ENCODE peak calls at places on chromosomes 2 and 18, in seven cellular contexts. One of them, this sample, is unnamed.

GRCh38 chr2:8306530-8307351 is 375.1 kb upstream of the ID2 start:
- DNase-seq in brain microvascular endothelial cell: peak; percentile 2
- DNase-seq in bronchial epithelial cell: peak; percentile 36
- DNase-seq in mucosa of descending colon: no peak
- DNase-seq in SK-N-SH: no peak
- DNase-seq in gastrocnemius medialis: no peak
- DNase-seq in HCT116: no peak
- DNase-seq in this sample: no peak

GRCh38 chr2:221422516-221423211 is 149.4 kb downstream of the EPHA4 start:
- DNase-seq in SK-N-SH: no peak
- DNase-seq in mucosa of descending colon: no peak
- DNase-seq in brain microvascular endothelial cell: peak; percentile 31
- DNase-seq in HCT116: no peak
- DNase-seq in gastrocnemius medialis: no peak
- DNase-seq in bronchial epithelial cell: peak; percentile 35
- DNase-seq in this sample: no peak

GRCh38 chr2:54206596-54206995 is 49.4 kb downstream of the TSPYL6 start:
- DNase-seq in SK-N-SH: peak; percentile 48
- DNase-seq in brain microvascular endothelial cell: peak; percentile 40
- DNase-seq in HCT116: peak; percentile 37
- DNase-seq in mucosa of descending colon: no peak
- DNase-seq in bronchial epithelial cell: peak; percentile 35
- DNase-seq in gastrocnemius medialis: no peak
- DNase-seq in this sample: no peak

GRCh38 chr18:54585743-54586142 is 5.3 kb upstream of the DYNAP start:
- DNase-seq in brain microvascular endothelial cell: no peak
- DNase-seq in SK-N-SH: no peak
- DNase-seq in gastrocnemius medialis: no peak
- DNase-seq in mucosa of descending colon: no peak
- DNase-seq in HCT116: no peak
- DNase-seq in bronchial epithelial cell: no peak
- DNase-seq in this sample: no peak

GRCh38 chr2:113979172-113980128 is 89.6 kb downstream of the ACTR3 start:
- DNase-seq in bronchial epithelial cell: no peak
- DNase-seq in HCT116: no peak
- DNase-seq in SK-N-SH: peak; percentile 51
- DNase-seq in gastrocnemius medialis: no peak
- DNase-seq in mucosa of descending colon: peak; percentile 32
- DNase-seq in brain microvascular endothelial cell: no peak
- DNase-seq in this sample: no peak

GRCh38 chr2:24749069-24749691 is 44.0 kb downstream of the PTRHD1 start:
- DNase-seq in gastrocnemius medialis: no peak
- DNase-seq in bronchial epithelial cell: no peak
- DNase-seq in HCT116: no peak
- DNase-seq in brain microvascular endothelial cell: no peak
- DNase-seq in SK-N-SH: no peak
- DNase-seq in mucosa of descending colon: no peak
- DNase-seq in this sample: no peak

GRCh38 chr2:58540680-58541079 is 299.6 kb upstream of the FANCL start:
- DNase-seq in SK-N-SH: no peak
- DNase-seq in bronchial epithelial cell: no peak
- DNase-seq in mucosa of descending colon: no peak
- DNase-seq in HCT116: no peak
- DNase-seq in brain microvascular endothelial cell: no peak
- DNase-seq in gastrocnemius medialis: no peak
- DNase-seq in this sample: no peak

GRCh38 chr2:201697899-201698298 is 545 bp downstream of the MPP4 start:
- DNase-seq in HCT116: no peak
- DNase-seq in gastrocnemius medialis: no peak
- DNase-seq in SK-N-SH: no peak
- DNase-seq in mucosa of descending colon: no peak
- DNase-seq in bronchial epithelial cell: peak; percentile 28
- DNase-seq in brain microvascular endothelial cell: peak; percentile 82
- DNase-seq in this sample: no peak

GRCh38 chr18:52220062-52220591 is 119.9 kb upstream of the DCC start:
- DNase-seq in mucosa of descending colon: no peak
- DNase-seq in gastrocnemius medialis: no peak
- DNase-seq in SK-N-SH: no peak
- DNase-seq in brain microvascular endothelial cell: no peak
- DNase-seq in HCT116: no peak
- DNase-seq in bronchial epithelial cell: no peak
- DNase-seq in this sample: no peak

GRCh38 chr2:27893031-27893430 is 2.5 kb downstream of the BABAM2 start:
- DNase-seq in bronchial epithelial cell: no peak
- DNase-seq in mucosa of descending colon: no peak
- DNase-seq in SK-N-SH: no peak
- DNase-seq in brain microvascular endothelial cell: no peak
- DNase-seq in gastrocnemius medialis: no peak
- DNase-seq in HCT116: no peak
- DNase-seq in this sample: no peak

GRCh38 chr2:10514743-10515142 is 66.6 kb upstream of the ODC1 start:
- DNase-seq in brain microvascular endothelial cell: peak; percentile 98
- DNase-seq in SK-N-SH: peak; percentile 3
- DNase-seq in HCT116: no peak
- DNase-seq in bronchial epithelial cell: peak; percentile 99
- DNase-seq in mucosa of descending colon: no peak
- DNase-seq in gastrocnemius medialis: no peak
- DNase-seq in this sample: no peak

GRCh38 chr2:239306274-239307220 is 94.3 kb downstream of the HDAC4 start:
- DNase-seq in bronchial epithelial cell: no peak
- DNase-seq in HCT116: no peak
- DNase-seq in gastrocnemius medialis: peak; percentile 93
- DNase-seq in mucosa of descending colon: peak; percentile 28
- DNase-seq in SK-N-SH: no peak
- DNase-seq in brain microvascular endothelial cell: no peak
- DNase-seq in this sample: peak; percentile 27

GRCh38 chr18:23539298-23539697 is 36.0 kb downstream of the RMC1 start:
- DNase-seq in brain microvascular endothelial cell: no peak
- DNase-seq in mucosa of descending colon: no peak
- DNase-seq in SK-N-SH: no peak
- DNase-seq in gastrocnemius medialis: no peak
- DNase-seq in bronchial epithelial cell: no peak
- DNase-seq in HCT116: no peak
- DNase-seq in this sample: no peak

GRCh38 chr18:54532222-54532621 is 58.8 kb upstream of the DYNAP start:
- DNase-seq in gastrocnemius medialis: no peak
- DNase-seq in SK-N-SH: no peak
- DNase-seq in bronchial epithelial cell: no peak
- DNase-seq in brain microvascular endothelial cell: no peak
- DNase-seq in mucosa of descending colon: no peak
- DNase-seq in HCT116: no peak
- DNase-seq in this sample: no peak

GRCh38 chr2:126748929-126749518 is 93.1 kb downstream of the GYPC start:
- DNase-seq in bronchial epithelial cell: no peak
- DNase-seq in mucosa of descending colon: no peak
- DNase-seq in gastrocnemius medialis: no peak
- DNase-seq in SK-N-SH: no peak
- DNase-seq in brain microvascular endothelial cell: no peak
- DNase-seq in HCT116: no peak
- DNase-seq in this sample: no peak

GRCh38 chr2:236557894-236558532 is 11.6 kb upstream of the ACKR3 start:
- DNase-seq in bronchial epithelial cell: no peak
- DNase-seq in gastrocnemius medialis: no peak
- DNase-seq in HCT116: no peak
- DNase-seq in mucosa of descending colon: no peak
- DNase-seq in brain microvascular endothelial cell: no peak
- DNase-seq in SK-N-SH: no peak
- DNase-seq in this sample: no peak

GRCh38 chr2:160696061-160696452 is 202.4 kb upstream of the RBMS1 start:
- DNase-seq in bronchial epithelial cell: no peak
- DNase-seq in HCT116: no peak
- DNase-seq in SK-N-SH: no peak
- DNase-seq in brain microvascular endothelial cell: no peak
- DNase-seq in gastrocnemius medialis: no peak
- DNase-seq in mucosa of descending colon: no peak
- DNase-seq in this sample: no peak

GRCh38 chr18:75066936-75067335 is 142.0 kb downstream of the PTGR3 start:
- DNase-seq in brain microvascular endothelial cell: no peak
- DNase-seq in bronchial epithelial cell: no peak
- DNase-seq in SK-N-SH: no peak
- DNase-seq in HCT116: no peak
- DNase-seq in mucosa of descending colon: no peak
- DNase-seq in gastrocnemius medialis: no peak
- DNase-seq in this sample: no peak

GRCh38 chr18:76273956-76274355 is 221.1 kb downstream of the ZNF516 start:
- DNase-seq in SK-N-SH: no peak
- DNase-seq in gastrocnemius medialis: no peak
- DNase-seq in brain microvascular endothelial cell: no peak
- DNase-seq in bronchial epithelial cell: no peak
- DNase-seq in mucosa of descending colon: no peak
- DNase-seq in HCT116: no peak
- DNase-seq in this sample: no peak

GRCh38 chr18:76275913-76276312 is 219.1 kb downstream of the ZNF516 start:
- DNase-seq in gastrocnemius medialis: no peak
- DNase-seq in brain microvascular endothelial cell: no peak
- DNase-seq in SK-N-SH: no peak
- DNase-seq in mucosa of descending colon: no peak
- DNase-seq in bronchial epithelial cell: peak; percentile 17
- DNase-seq in HCT116: no peak
- DNase-seq in this sample: no peak

GRCh38 chr18:76274470-76275289 is 220.4 kb downstream of the ZNF516 start:
- DNase-seq in mucosa of descending colon: no peak
- DNase-seq in HCT116: peak; percentile 22
- DNase-seq in bronchial epithelial cell: no peak
- DNase-seq in brain microvascular endothelial cell: no peak
- DNase-seq in SK-N-SH: peak; percentile 71
- DNase-seq in gastrocnemius medialis: no peak
- DNase-seq in this sample: no peak

DNA sequence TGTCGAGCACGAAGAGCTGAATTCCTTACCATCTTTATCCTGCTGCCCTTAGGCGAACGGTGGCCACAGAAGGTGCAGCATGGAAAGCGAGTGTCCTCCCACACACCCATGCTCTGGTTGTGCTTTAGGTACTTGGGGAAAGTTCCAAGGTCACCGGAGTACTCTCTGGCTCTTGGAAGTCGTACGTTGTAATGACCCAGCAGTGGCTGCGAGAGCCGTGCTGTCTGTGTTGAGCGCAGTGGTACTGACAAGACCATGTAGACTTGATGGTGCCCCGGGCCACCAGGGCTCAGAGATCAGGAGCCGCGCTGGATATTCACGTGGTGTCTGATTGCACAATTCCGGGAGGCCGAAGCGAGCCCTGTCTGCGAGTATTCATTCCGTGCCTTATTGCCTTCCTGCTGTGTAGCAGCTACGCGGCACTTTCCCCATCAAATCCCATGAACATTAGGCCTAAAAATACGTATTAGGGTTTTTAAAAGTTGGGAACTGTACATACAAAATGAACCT is 222.0 kb downstream of the ZNF516 start:
- DNase-seq in HCT116: no peak
- DNase-seq in mucosa of descending colon: no peak
- DNase-seq in gastrocnemius medialis: no peak
- DNase-seq in brain microvascular endothelial cell: no peak
- DNase-seq in bronchial epithelial cell: no peak
- DNase-seq in SK-N-SH: no peak
- DNase-seq in this sample: no peak
- H3K36me3 ChIP-seq in HCT116: no peaks in the 10 kb centered on the region
- H3K36me3 ChIP-seq in mucosa of descending colon: no peaks in the 10 kb centered on the region
- H3K36me3 ChIP-seq in gastrocnemius medialis: no peaks in the 10 kb centered on the region
- H3K36me3 ChIP-seq in brain microvascular endothelial cell: no peaks in the 10 kb centered on the region
- H3K36me3 ChIP-seq in bronchial epithelial cell: no peaks in the 10 kb centered on the region
- H3K36me3 ChIP-seq in SK-N-SH: no peaks in the 10 kb centered on the region
- H3K36me3 ChIP-seq in this sample: no peaks in the 10 kb centered on the region

DNA sequence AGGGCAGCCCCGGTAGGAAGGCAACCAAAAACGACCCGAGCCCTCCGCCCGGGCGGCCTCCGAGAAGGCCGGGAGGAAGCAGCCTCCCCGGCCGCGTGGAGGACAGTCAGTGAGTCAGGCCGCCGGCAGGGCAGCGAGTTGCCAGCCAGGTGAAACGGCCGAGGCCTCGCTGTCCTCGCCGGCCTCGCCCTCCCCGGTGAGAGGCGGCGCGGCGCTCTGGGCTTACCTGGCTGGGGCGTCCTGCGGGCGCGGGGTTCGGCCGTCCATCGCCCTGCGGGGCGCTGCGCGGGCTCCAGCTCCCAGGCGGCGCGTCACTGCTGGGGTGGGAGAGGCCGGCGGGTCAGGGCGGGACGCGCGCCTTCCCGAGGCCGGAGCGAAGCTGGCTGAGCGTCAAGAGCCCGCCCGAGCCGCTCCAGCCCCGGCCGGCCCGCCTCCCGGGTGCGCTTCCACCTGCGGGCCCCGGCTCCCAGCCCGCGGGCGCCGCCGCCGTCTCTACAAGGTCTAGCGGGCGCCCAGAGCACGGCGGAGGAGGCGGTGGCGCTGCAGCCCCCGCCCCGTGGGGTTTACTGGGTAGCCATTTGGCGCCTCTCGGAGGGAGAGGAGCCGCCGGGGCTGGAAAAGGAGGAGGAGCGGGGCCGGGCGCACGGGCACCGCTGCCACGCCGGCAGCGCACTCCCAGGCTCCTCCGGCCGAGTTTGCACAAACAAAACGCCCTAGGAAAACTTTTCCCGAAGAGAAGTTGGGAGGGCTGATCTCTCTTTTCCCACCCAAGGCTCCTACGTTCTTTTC is 499 bp downstream of the COBLL1 start:
- DNase-seq in bronchial epithelial cell: peak; percentile 38
- DNase-seq in SK-N-SH: peak; percentile 90
- DNase-seq in gastrocnemius medialis: peak; percentile 46
- DNase-seq in brain microvascular endothelial cell: peak; percentile 45
- DNase-seq in mucosa of descending colon: peak; percentile 86
- DNase-seq in HCT116: peak; percentile 46
- DNase-seq in this sample: peak; percentile 77
- TF ChIP-seq CTCF in bronchial epithelial cell: peak; percentile 10
- TF ChIP-seq CTCF in SK-N-SH: no peak
- TF ChIP-seq CTCF in gastrocnemius medialis: no peak
- TF ChIP-seq CTCF in brain microvascular endothelial cell: no peak
- TF ChIP-seq CTCF in mucosa of descending colon: no peak
- TF ChIP-seq CTCF in HCT116: no peak
- TF ChIP-seq CTCF in this sample: peak; percentile 18

DNA sequence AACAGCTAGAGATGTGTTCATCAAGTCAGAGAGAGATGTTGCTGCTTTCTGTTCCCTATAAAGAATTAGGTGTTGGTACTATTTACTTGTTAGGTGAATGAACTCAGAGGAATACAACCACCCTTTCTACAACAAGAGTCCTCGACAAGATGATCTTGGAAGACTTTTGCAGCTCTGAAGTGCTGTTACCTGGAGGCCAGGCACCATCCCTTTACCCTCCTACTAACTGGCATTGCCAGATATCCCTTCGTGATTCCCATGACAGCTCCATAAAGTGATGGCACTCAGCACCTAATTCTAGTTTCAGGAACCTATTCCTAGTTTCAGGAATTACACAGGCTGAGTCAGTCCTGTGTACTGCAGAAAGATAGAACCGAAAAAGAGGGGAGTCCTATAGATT is 9.9 kb downstream of the ARPC2 start:
- DNase-seq in gastrocnemius medialis: no peak
- DNase-seq in bronchial epithelial cell: no peak
- DNase-seq in SK-N-SH: no peak
- DNase-seq in HCT116: no peak
- DNase-seq in brain microvascular endothelial cell: no peak
- DNase-seq in mucosa of descending colon: no peak
- DNase-seq in this sample: no peak
- H3K36me3 ChIP-seq in gastrocnemius medialis: peaks cover 2% of the 10 kb centered on the region
- H3K36me3 ChIP-seq in bronchial epithelial cell: peaks cover 20% of the 10 kb centered on the region
- H3K36me3 ChIP-seq in SK-N-SH: peaks cover 76% of the 10 kb centered on the region
- H3K36me3 ChIP-seq in HCT116: peaks cover 40% of the 10 kb centered on the region
- H3K36me3 ChIP-seq in brain microvascular endothelial cell: peaks cover 60% of the 10 kb centered on the region
- H3K36me3 ChIP-seq in mucosa of descending colon: no peaks in the 10 kb centered on the region
- H3K36me3 ChIP-seq in this sample: peaks cover 23% of the 10 kb centered on the region

DNA sequence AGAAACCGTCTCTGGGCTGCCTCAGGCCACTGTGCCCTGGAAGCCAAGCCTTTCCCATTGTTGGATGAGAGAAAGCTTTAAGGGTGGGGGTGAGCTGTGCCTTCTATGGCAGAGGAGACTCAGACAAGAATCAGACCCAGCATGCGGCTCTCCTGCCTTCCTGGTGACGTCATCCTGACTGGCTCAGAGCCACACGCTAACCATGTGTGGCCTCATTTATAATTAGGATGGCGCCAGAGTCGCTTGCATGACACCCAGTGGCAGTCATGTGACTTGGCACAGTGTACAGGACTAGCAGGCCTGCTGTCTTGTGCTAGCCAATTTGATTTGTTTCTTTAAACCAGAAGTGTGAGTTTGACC is 99.2 kb downstream of the SH3BP4 start:
- DNase-seq in bronchial epithelial cell: peak; percentile 82
- DNase-seq in SK-N-SH: peak; percentile 89
- DNase-seq in brain microvascular endothelial cell: peak; percentile 92
- DNase-seq in HCT116: peak; percentile 82
- DNase-seq in mucosa of descending colon: peak; percentile 88
- DNase-seq in gastrocnemius medialis: peak; percentile 77
- DNase-seq in this sample: peak; percentile 91
- TF ChIP-seq CTCF in bronchial epithelial cell: no peak
- TF ChIP-seq CTCF in SK-N-SH: peak; percentile 39
- TF ChIP-seq CTCF in brain microvascular endothelial cell: no peak
- TF ChIP-seq CTCF in HCT116: peak; percentile 17
- TF ChIP-seq CTCF in mucosa of descending colon: no peak
- TF ChIP-seq CTCF in gastrocnemius medialis: no peak
- TF ChIP-seq CTCF in this sample: no peak

This sample was measured in psoas muscle.